ENCODE peak calls at places on chromosomes 12 and 14, in five cellular contexts. One of them, this sample, is unnamed.

GRCh38 chr12:131928080-131928764 is 854 bp upstream of the PUS1 start:
- DNase-seq in GM12891: no peak
- DNase-seq in GM12878: no peak
- DNase-seq in K562: no peak
- DNase-seq in HepG2: no peak
- DNase-seq in this sample: no peak

GRCh38 chr12:124837958-124838803 is 25.5 kb downstream of the SCARB1 start:
- DNase-seq in GM12891: no peak
- DNase-seq in GM12878: no peak
- DNase-seq in K562: no peak
- DNase-seq in HepG2: peak
- DNase-seq in this sample: no peak

GRCh38 chr14:73397810-73398209 is 60.5 kb downstream of the NUMB start:
- DNase-seq in GM12891: no peak
- DNase-seq in GM12878: no peak
- DNase-seq in K562: no peak
- DNase-seq in HepG2: no peak
- DNase-seq in this sample: no peak

GRCh38 chr12:45720069-45720468 is 9.4 kb upstream of the ARID2 start:
- DNase-seq in GM12891: no peak
- DNase-seq in GM12878: no peak
- DNase-seq in K562: no peak
- DNase-seq in HepG2: no peak
- DNase-seq in this sample: no peak

GRCh38 chr12:32519047-32519446 is 119.7 kb downstream of the FGD4 start:
- DNase-seq in GM12891: no peak
- DNase-seq in GM12878: no peak
- DNase-seq in K562: no peak
- DNase-seq in HepG2: no peak
- DNase-seq in this sample: no peak

GRCh38 chr12:80553316-80553715 is 109.3 kb downstream of the PTPRQ start:
- DNase-seq in GM12891: no peak
- DNase-seq in GM12878: no peak
- DNase-seq in K562: no peak
- DNase-seq in HepG2: no peak
- DNase-seq in this sample: no peak

GRCh38 chr12:49334681-49335080 is 2.3 kb downstream of the C1QL4 start:
- DNase-seq in GM12891: no peak
- DNase-seq in GM12878: no peak
- DNase-seq in K562: no peak
- DNase-seq in HepG2: no peak
- DNase-seq in this sample: no peak

GRCh38 chr12:29088611-29089219 is 60.4 kb upstream of the FAR2 start:
- DNase-seq in GM12891: no peak
- DNase-seq in GM12878: no peak
- DNase-seq in K562: no peak
- DNase-seq in HepG2: peak
- DNase-seq in this sample: no peak

GRCh38 chr14:100240725-100241032 is 1.7 kb downstream of the YY1 start:
- DNase-seq in GM12891: no peak
- DNase-seq in GM12878: no peak
- DNase-seq in K562: no peak
- DNase-seq in HepG2: no peak
- DNase-seq in this sample: no peak

GRCh38 chr14:74512431-74512830 is 18.9 kb downstream of the ISCA2 start:
- DNase-seq in GM12891: no peak
- DNase-seq in GM12878: no peak
- DNase-seq in K562: no peak
- DNase-seq in HepG2: no peak
- DNase-seq in this sample: no peak

GRCh38 chr14:101507306-101508150 is 53.8 kb upstream of the DIO3 start:
- DNase-seq in GM12891: no peak
- DNase-seq in GM12878: no peak
- DNase-seq in K562: no peak
- DNase-seq in HepG2: no peak
- DNase-seq in this sample: no peak

GRCh38 chr12:125244338-125244737 is 179.1 kb downstream of the AACS start:
- DNase-seq in GM12891: no peak
- DNase-seq in GM12878: no peak
- DNase-seq in K562: no peak
- DNase-seq in HepG2: no peak
- DNase-seq in this sample: no peak

GRCh38 chr12:3885179-3886094 is 12.2 kb upstream of the PARP11 start:
- DNase-seq in GM12891: no peak
- DNase-seq in GM12878: no peak
- DNase-seq in K562: peak
- DNase-seq in HepG2: peak
- DNase-seq in this sample: no peak

GRCh38 chr12:47080725-47081502 is 1.2 kb upstream of the AMIGO2 start:
- DNase-seq in GM12891: no peak
- DNase-seq in GM12878: no peak
- DNase-seq in K562: peak
- DNase-seq in HepG2: no peak
- DNase-seq in this sample: no peak

GRCh38 chr14:92962031-92962830 is 39.3 kb downstream of the CHGA start:
- DNase-seq in GM12891: no peak
- DNase-seq in GM12878: no peak
- DNase-seq in K562: no peak
- DNase-seq in HepG2: no peak
- DNase-seq in this sample: no peak

GRCh38 chr14:104677506-104678332 is 11.7 kb upstream of the INF2 start:
- DNase-seq in GM12891: no peak
- DNase-seq in GM12878: no peak
- DNase-seq in K562: peak
- DNase-seq in HepG2: no peak
- DNase-seq in this sample: no peak

GRCh38 chr12:97048421-97049035 is 141.5 kb downstream of the NEDD1 start:
- DNase-seq in GM12891: no peak
- DNase-seq in GM12878: no peak
- DNase-seq in K562: no peak
- DNase-seq in HepG2: no peak
- DNase-seq in this sample: no peak

GRCh38 chr12:50222275-50222783 is 55.2 kb upstream of the CERS5 start:
- DNase-seq in GM12891: no peak
- DNase-seq in GM12878: no peak
- DNase-seq in K562: peak
- DNase-seq in HepG2: no peak
- DNase-seq in this sample: no peak

GRCh38 chr14:64421166-64421565 is 33.0 kb downstream of the MTHFD1 start:
- DNase-seq in GM12891: no peak
- DNase-seq in GM12878: no peak
- DNase-seq in K562: no peak
- DNase-seq in HepG2: no peak
- DNase-seq in this sample: no peak

GRCh38 chr14:22493143-22493542 is 95.9 kb downstream of the DAD1 start:
- DNase-seq in GM12891: no peak
- DNase-seq in GM12878: no peak
- DNase-seq in K562: no peak
- DNase-seq in HepG2: no peak
- DNase-seq in this sample: no peak

GRCh38 chr14:55814064-55814463 is 234.1 kb downstream of the KTN1 start:
- DNase-seq in GM12891: no peak
- DNase-seq in GM12878: no peak
- DNase-seq in K562: no peak
- DNase-seq in HepG2: no peak
- DNase-seq in this sample: no peak

GRCh38 chr14:58584383-58584782 is 53.4 kb upstream of the DACT1 start:
- DNase-seq in GM12891: no peak
- DNase-seq in GM12878: no peak
- DNase-seq in K562: no peak
- DNase-seq in HepG2: no peak
- DNase-seq in this sample: no peak

GRCh38 chr12:96034631-96035282 is 630 bp downstream of the LTA4H start:
- DNase-seq in GM12891: no peak
- DNase-seq in GM12878: no peak
- DNase-seq in K562: peak
- DNase-seq in HepG2: peak
- DNase-seq in this sample: no peak

GRCh38 chr12:96036765-96037455 is 1.5 kb upstream of the LTA4H start:
- DNase-seq in GM12891: no peak
- DNase-seq in GM12878: no peak
- DNase-seq in K562: no peak
- DNase-seq in HepG2: no peak
- DNase-seq in this sample: no peak

GRCh38 chr12:96040305-96041133 is 5.1 kb upstream of the LTA4H start:
- DNase-seq in GM12891: no peak
- DNase-seq in GM12878: no peak
- DNase-seq in K562: no peak
- DNase-seq in HepG2: no peak
- DNase-seq in this sample: no peak

GRCh38 chr12:96033549-96034389 is 1.6 kb downstream of the LTA4H start:
- DNase-seq in GM12891: no peak
- DNase-seq in GM12878: no peak
- DNase-seq in K562: no peak
- DNase-seq in HepG2: no peak
- DNase-seq in this sample: no peak

GRCh38 chr12:96035283-96036236 is at the start of gene LTA4H:
- DNase-seq in GM12891: peak
- DNase-seq in GM12878: peak
- DNase-seq in K562: peak
- DNase-seq in HepG2: peak
- DNase-seq in this sample: peak
- TF ChIP-seq POLR2AphosphoS5 in GM12891: peak
- TF ChIP-seq POLR2AphosphoS5 in GM12878: peak
- TF ChIP-seq POLR2AphosphoS5 in K562: no peak
- TF ChIP-seq POLR2AphosphoS5 in HepG2: peak
- TF ChIP-seq POLR2AphosphoS5 in this sample: peak

DNA sequence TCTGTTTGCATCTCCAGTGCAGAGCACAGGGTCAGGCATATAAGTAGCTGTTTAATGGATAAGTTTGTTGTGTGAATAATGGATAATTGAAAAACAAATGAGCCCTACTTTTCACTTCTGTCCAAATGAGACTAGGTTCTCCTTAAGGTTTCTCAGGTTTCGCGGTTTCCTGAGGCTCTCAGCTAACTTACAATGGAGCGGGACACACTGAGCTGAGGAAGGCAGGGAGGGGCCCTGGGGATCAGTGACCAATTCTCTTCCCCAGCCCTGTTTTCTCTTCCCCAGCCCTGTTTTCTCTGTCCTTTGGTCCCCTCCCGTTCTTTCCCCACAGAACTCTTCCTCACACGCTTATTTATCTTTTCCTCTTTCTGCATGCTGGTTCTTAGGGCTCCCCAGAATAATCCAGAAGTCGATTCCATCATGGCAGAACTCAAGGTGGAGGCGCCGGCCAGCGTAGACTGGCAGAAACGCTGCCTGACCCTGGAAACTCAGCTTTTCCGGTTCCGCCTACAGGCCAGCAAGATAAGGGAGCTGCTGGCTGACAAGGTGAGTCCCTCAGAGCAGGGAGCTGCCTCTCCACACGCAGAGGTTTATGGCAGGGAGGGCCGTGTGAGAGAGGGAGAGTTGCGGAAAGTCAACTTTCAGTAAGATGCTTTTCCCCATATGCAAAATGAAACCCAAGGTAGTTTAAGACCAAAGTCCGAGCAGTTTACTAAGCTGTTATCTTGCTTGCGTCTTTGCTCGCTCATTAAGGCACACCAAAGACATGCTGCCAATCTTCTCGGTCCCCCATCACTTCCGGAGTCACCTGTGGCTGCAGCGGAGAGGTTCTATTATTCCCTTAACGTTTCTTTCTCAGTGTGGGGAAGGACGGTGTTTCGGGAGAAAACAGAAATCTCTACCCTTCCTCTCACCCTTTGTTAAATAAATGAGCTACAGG is 8.6 kb downstream of the PLEKHH1 start:
- DNase-seq in GM12891: no peak
- DNase-seq in GM12878: no peak
- DNase-seq in K562: peak
- DNase-seq in HepG2: no peak
- DNase-seq in this sample: no peak
- TF ChIP-seq POLR2A in GM12891: no peak
- TF ChIP-seq POLR2A in GM12878: peak
- TF ChIP-seq POLR2A in K562: peak
- TF ChIP-seq POLR2A in HepG2: no peak
- TF ChIP-seq POLR2A in this sample: no peak

GRCh38 chr12:8746046-8746445 is 48.3 kb downstream of the RIMKLB start:
- DNase-seq in GM12891: no peak
- DNase-seq in GM12878: no peak
- DNase-seq in K562: no peak
- DNase-seq in HepG2: no peak
- DNase-seq in this sample: no peak

DNA sequence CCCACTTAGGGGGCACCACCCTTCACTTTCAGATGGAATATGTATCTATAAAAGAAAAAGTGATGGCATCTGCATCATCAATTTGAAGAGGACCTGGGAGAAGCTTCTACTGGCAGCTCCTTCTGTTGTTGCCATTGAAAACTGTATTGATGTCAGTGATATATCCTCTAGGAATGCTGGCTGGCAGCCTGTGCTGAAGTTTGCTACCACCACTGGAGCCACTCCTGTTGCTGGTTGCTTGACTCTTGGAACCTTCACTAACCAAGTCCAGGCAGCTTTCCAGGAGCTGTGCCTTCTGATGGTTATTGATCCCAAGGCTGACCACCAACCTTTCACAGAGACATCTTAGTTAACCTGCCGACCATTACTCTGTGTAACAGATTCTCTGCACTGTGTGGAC is 44.7 kb downstream of the RIMKLB start:
- DNase-seq in GM12891: no peak
- DNase-seq in GM12878: no peak
- DNase-seq in K562: no peak
- DNase-seq in HepG2: no peak
- DNase-seq in this sample: no peak
- TF ChIP-seq TAF1 in GM12891: no peak
- TF ChIP-seq TAF1 in GM12878: no peak
- TF ChIP-seq TAF1 in K562: no peak
- TF ChIP-seq TAF1 in HepG2: no peak
- TF ChIP-seq TAF1 in this sample: no peak

GRCh38 chr12:53465679-53466078 is 13.8 kb downstream of the PCBP2 start:
- DNase-seq in GM12891: no peak
- DNase-seq in GM12878: no peak
- DNase-seq in K562: no peak
- DNase-seq in HepG2: no peak
- DNase-seq in this sample: no peak

GRCh38 chr12:53462935-53463334 is 11.0 kb downstream of the PCBP2 start:
- DNase-seq in GM12891: no peak
- DNase-seq in GM12878: no peak
- DNase-seq in K562: no peak
- DNase-seq in HepG2: no peak
- DNase-seq in this sample: no peak

GRCh38 chr12:53463802-53464375 is 12.0 kb downstream of the PCBP2 start:
- DNase-seq in GM12891: no peak
- DNase-seq in GM12878: no peak
- DNase-seq in K562: no peak
- DNase-seq in HepG2: no peak
- DNase-seq in this sample: no peak

GRCh38 chr12:53466640-53467039 is 14.7 kb downstream of the PCBP2 start:
- DNase-seq in GM12891: no peak
- DNase-seq in GM12878: no peak
- DNase-seq in K562: no peak
- DNase-seq in HepG2: no peak
- DNase-seq in this sample: no peak

DNA sequence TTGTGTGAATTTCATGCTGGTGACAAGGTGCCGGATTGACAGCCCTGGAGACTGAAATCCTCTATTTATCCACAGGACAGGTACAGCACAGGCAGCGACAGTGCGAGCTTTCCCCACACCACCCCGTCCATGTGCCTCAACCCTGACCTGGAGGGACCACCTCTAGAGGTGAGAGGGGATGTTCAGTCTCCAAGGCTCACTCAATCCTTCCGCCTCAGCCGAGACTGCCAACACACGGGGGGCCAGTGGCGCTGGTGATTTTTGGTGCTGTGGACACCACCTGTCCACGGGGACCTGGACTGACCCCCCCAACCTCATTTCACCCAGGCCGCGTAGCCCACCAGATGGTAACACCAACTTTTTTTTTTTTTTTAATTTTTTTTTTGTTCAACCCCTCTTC is 12.8 kb downstream of the PCBP2 start:
- DNase-seq in GM12891: no peak
- DNase-seq in GM12878: no peak
- DNase-seq in K562: no peak
- DNase-seq in HepG2: no peak
- DNase-seq in this sample: no peak
- TF ChIP-seq POLR2AphosphoS5 in GM12891: no peak
- TF ChIP-seq POLR2AphosphoS5 in GM12878: peak
- TF ChIP-seq POLR2AphosphoS5 in K562: no peak
- TF ChIP-seq POLR2AphosphoS5 in HepG2: no peak
- TF ChIP-seq POLR2AphosphoS5 in this sample: no peak

This sample was measured in GM12892.